ENCODE peak calls at places on chromosome 17, in seven cellular contexts. R is CD8-positive, alpha-beta memory T cell; Q is fibroblast of lung; O is DND-41; I is suprapubic skin; N is effector memory CD4-positive, alpha-beta T cell; C is NB4. Y is an unnamed sample.

GRCh38 chr17:40532520-40533253 is 31.3 kb upstream of the TNS4 start:
- DNase-seq in R (no peak), Q (peak), O (no peak), I (peak), N (no peak), C (no peak), Y (no peak)

GRCh38 chr17:46135126-46135812 is 58.0 kb downstream of the KANSL1 start:
- DNase-seq in R (no peak), Q (no peak), O (no peak), I (no peak), N (no peak), C (peak), Y (no peak)

GRCh38 chr17:12536472-12536871 is 129.2 kb upstream of the MYOCD start:
- DNase-seq in R (no peak), Q (peak), O (no peak), I (no peak), N (no peak), C (no peak), Y (no peak)

GRCh38 chr17:75478508-75478907 is 22.1 kb downstream of the TMEM94 start:
- DNase-seq in R (no peak), Q (peak), O (no peak), I (no peak), N (no peak), C (no peak), Y (no peak)

GRCh38 chr17:82238562-82239201 is 9.8 kb downstream of the SLC16A3 start:
- DNase-seq in R (peak), Q (peak), O (peak), I (peak), N (peak), C (peak), Y (peak)

GRCh38 chr17:11880714-11881113 is 116.6 kb downstream of the ZNF18 start:
- DNase-seq in R (no peak), Q (no peak), O (no peak), I (no peak), N (no peak), C (peak), Y (peak)

GRCh38 chr17:32349503-32349853 is 479 bp upstream of the ZNF207 start:
- DNase-seq in R (no peak), Q (peak), O (peak), I (no peak), N (no peak), C (peak), Y (no peak)

GRCh38 chr17:32504166-32504990 is 17.6 kb downstream of the CDK5R1 start:
- DNase-seq in R (no peak), Q (peak), O (peak), I (no peak), N (no peak), C (no peak), Y (no peak)

GRCh38 chr17:47882247-47882646 is 13.8 kb upstream of the SP2 start:
- DNase-seq in R (no peak), Q (no peak), O (no peak), I (no peak), N (no peak), C (no peak), Y (no peak)

GRCh38 chr17:74299618-74300009 is 25.6 kb downstream of the DNAI2 start:
- DNase-seq in R (no peak), Q (no peak), O (no peak), I (no peak), N (no peak), C (no peak), Y (no peak)

GRCh38 chr17:2709173-2709661 is 2.3 kb downstream of the CLUH start:
- DNase-seq in R (no peak), Q (no peak), O (no peak), I (peak), N (no peak), C (peak), Y (no peak)

GRCh38 chr17:19513897-19514488 is 19.7 kb upstream of the SLC47A1 start:
- DNase-seq in R (peak), Q (peak), O (peak), I (peak), N (peak), C (peak), Y (peak)

GRCh38 chr17:29090746-29091395 is 47.9 kb downstream of the PIPOX start:
- DNase-seq in R (no peak), Q (no peak), O (no peak), I (no peak), N (no peak), C (no peak), Y (no peak)

GRCh38 chr17:81927145-81927652 is 336 bp downstream of the MAFG start:
- DNase-seq in R (peak), Q (no peak), O (no peak), I (no peak), N (no peak), C (no peak), Y (no peak)

GRCh38 chr17:30323262-30323894 is 10.5 kb downstream of the TMIGD1 start:
- DNase-seq in R (peak), Q (no peak), O (peak), I (no peak), N (peak), C (peak), Y (peak)

GRCh38 chr17:29149431-29150064 is 30.6 kb downstream of the MYO18A start:
- DNase-seq in R (peak), Q (no peak), O (no peak), I (no peak), N (no peak), C (peak), Y (no peak)

GRCh38 chr17:76479515-76480048 is 12.2 kb downstream of the AANAT start:
- DNase-seq in R (no peak), Q (no peak), O (no peak), I (no peak), N (no peak), C (no peak), Y (no peak)

GRCh38 chr17:50604470-50604869 is 30.2 kb upstream of the ABCC3 start:
- DNase-seq in R (no peak), Q (peak), O (peak), I (no peak), N (no peak), C (no peak), Y (no peak)

GRCh38 chr17:37097162-37097561 is 148.4 kb downstream of the AATF start:
- DNase-seq in R (no peak), Q (no peak), O (no peak), I (no peak), N (no peak), C (no peak), Y (no peak)

GRCh38 chr17:12388206-12388605 is 277.5 kb upstream of the MYOCD start:
- DNase-seq in R (no peak), Q (peak), O (no peak), I (no peak), N (no peak), C (no peak), Y (no peak)

GRCh38 chr17:59620518-59621259 is 994 bp downstream of the CLTC start:
- DNase-seq in R (peak), Q (peak), O (peak), I (no peak), N (peak), C (peak), Y (peak)

GRCh38 chr17:4583206-4583605 is 1.1 kb upstream of the SMTNL2 start:
- DNase-seq in R (no peak), Q (no peak), O (no peak), I (no peak), N (no peak), C (no peak), Y (no peak)

GRCh38 chr17:30207655-30208054 is 27.8 kb downstream of the SLC6A4 start:
- DNase-seq in R (no peak), Q (no peak), O (no peak), I (no peak), N (no peak), C (no peak), Y (no peak)

GRCh38 chr17:42531455-42532354 is 4.3 kb upstream of the NAGLU start:
- DNase-seq in R (peak), Q (peak), O (peak), I (no peak), N (peak), C (peak), Y (no peak)

GRCh38 chr17:48497103-48497502 is 33.7 kb downstream of the HOXB1 start:
- DNase-seq in R (no peak), Q (peak), O (no peak), I (no peak), N (no peak), C (no peak), Y (no peak)

GRCh38 chr17:1644493-1645206 is 882 bp downstream of the SCARF1 start:
- DNase-seq in R (no peak), Q (peak), O (no peak), I (no peak), N (no peak), C (peak), Y (no peak)

GRCh38 chr17:73638556-73638955 is 5.7 kb downstream of the SDK2 start:
- DNase-seq in R (no peak), Q (no peak), O (no peak), I (peak), N (no peak), C (no peak), Y (no peak)

GRCh38 chr17:71870546-71870862 is 250.3 kb upstream of the SOX9 start:
- DNase-seq in R (no peak), Q (no peak), O (no peak), I (no peak), N (no peak), C (no peak), Y (no peak)

GRCh38 chr17:58520843-58521430 is 6.5 kb upstream of the MTMR4 start:
- DNase-seq in R (no peak), Q (no peak), O (no peak), I (no peak), N (no peak), C (peak), Y (no peak)

GRCh38 chr17:58506354-58507080 is 7.9 kb downstream of the MTMR4 start:
- DNase-seq in R (no peak), Q (no peak), O (no peak), I (no peak), N (no peak), C (no peak), Y (no peak)

GRCh38 chr17:51999654-52000053 is 158.9 kb downstream of the CA10 start:
- DNase-seq in R (no peak), Q (no peak), O (no peak), I (no peak), N (no peak), C (no peak), Y (no peak)

GRCh38 chr17:66494023-66494803 is 191.8 kb downstream of the PRKCA start:
- DNase-seq in R (no peak), Q (peak), O (peak), I (no peak), N (no peak), C (peak), Y (peak)

GRCh38 chr17:69485901-69486643 is 71.6 kb downstream of the MAP2K6 start:
- DNase-seq in R (no peak), Q (peak), O (no peak), I (no peak), N (no peak), C (no peak), Y (peak)

GRCh38 chr17:58327363-58328194 is 1.0 kb downstream of the TSPOAP1 start:
- DNase-seq in R (no peak), Q (peak), O (no peak), I (no peak), N (no peak), C (no peak), Y (no peak)

GRCh38 chr17:14405189-14405588 is 104.3 kb downstream of the HS3ST3B1 start:
- DNase-seq in R (no peak), Q (no peak), O (no peak), I (no peak), N (no peak), C (no peak), Y (no peak)

GRCh38 chr17:73043686-73044581 is 48.6 kb downstream of the SLC39A11 start:
- DNase-seq in R (no peak), Q (peak), O (no peak), I (no peak), N (no peak), C (no peak), Y (no peak)

GRCh38 chr17:75771334-75772281 is 6.6 kb upstream of the GALK1 start:
- DNase-seq in R (no peak), Q (no peak), O (no peak), I (peak), N (no peak), C (no peak), Y (no peak)

GRCh38 chr17:48618366-48618896 is 3.3 kb upstream of the HOXB8 start:
- DNase-seq in R (peak), Q (peak), O (peak), I (peak), N (peak), C (peak), Y (peak)

GRCh38 chr17:5182597-5183409 is 8.9 kb downstream of the ZNF594 start:
- DNase-seq in R (no peak), Q (no peak), O (no peak), I (no peak), N (no peak), C (no peak), Y (no peak)

GRCh38 chr17:31490991-31491793 is 99.7 kb downstream of the RAB11FIP4 start:
- DNase-seq in R (no peak), Q (no peak), O (no peak), I (no peak), N (no peak), C (peak), Y (no peak)

DNA sequence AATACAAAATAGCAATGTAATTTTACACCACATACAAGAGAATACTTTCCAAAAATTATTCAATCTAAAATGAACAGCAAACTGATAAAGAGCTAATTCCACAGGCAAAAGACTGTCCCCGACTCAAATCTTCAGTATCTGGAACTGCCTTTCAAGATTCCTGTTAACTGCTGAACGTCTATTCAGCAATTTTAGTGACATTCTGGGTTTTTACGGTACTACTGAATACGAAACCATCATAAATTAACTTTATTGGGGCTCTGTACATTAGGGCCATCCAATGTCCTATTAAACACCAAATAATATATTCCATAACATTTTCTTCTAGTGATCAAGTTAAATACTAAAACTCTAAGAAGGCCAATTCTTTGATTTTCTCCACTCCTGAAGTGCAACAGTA is 1.6 kb downstream of the FBXL20 start:
- DNase-seq in R (no peak), Q (no peak), O (no peak), I (no peak), N (no peak), C (no peak), Y (no peak)
- H3K4me3 ChIP-seq in R (no peak), Q (peak), O (peak), I (peak), N (no peak), C (peak), Y (no peak)

GRCh38 chr17:77879896-77880280 is 78.6 kb upstream of the TNRC6C start:
- DNase-seq in R (no peak), Q (no peak), O (no peak), I (no peak), N (no peak), C (no peak), Y (no peak)
- H3K4me3 ChIP-seq in R (peak), Q (no peak), O (no peak), I (no peak), N (no peak), C (no peak), Y (no peak)

GRCh38 chr17:44540246-44541084 is 16.8 kb upstream of the FZD2 start:
- DNase-seq in R (no peak), Q (no peak), O (no peak), I (no peak), N (no peak), C (no peak), Y (no peak)
- H3K4me3 ChIP-seq in R (no peak), Q (no peak), O (no peak), I (no peak), N (no peak), C (no peak), Y (no peak)

GRCh38 chr17:8039611-8040168 is 831 bp downstream of the ALOX15B start:
- DNase-seq in R (no peak), Q (no peak), O (no peak), I (no peak), N (no peak), C (no peak), Y (no peak)

GRCh38 chr17:8041249-8041928 is 2.5 kb downstream of the ALOX15B start:
- DNase-seq in R (no peak), Q (peak), O (peak), I (peak), N (no peak), C (peak), Y (peak)

GRCh38 chr17:8041980-8042379 is 3.1 kb downstream of the ALOX15B start:
- DNase-seq in R (no peak), Q (no peak), O (no peak), I (peak), N (no peak), C (no peak), Y (peak)

DNA sequence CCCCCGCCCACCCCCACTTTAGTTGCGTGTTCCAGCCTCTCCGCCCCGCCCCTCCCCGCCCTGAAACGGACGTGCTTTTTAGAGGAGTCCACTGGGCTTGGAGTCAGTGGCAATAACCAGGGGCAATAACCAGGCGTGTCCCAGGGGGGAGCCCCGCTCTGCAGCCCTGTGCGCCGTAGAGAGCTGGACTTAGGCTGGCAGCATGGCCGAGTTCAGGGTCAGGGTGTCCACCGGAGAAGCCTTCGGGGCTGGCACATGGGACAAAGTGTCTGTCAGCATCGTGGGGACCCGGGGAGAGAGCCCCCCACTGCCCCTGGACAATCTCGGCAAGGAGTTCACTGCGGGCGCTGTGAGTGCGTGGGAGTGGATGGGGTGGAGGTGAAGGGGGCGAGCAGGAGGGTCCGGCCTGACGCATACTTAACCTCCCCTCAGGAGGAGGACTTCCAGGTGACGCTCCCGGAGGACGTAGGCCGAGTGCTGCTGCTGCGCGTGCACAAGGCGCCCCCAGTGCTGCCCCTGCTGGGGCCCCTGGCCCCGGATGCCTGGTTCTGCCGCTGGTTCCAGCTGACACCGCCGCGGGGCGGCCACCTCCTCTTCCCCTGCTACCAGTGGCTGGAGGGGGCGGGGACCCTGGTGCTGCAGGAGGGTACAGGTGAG is at the start of gene ALOX15B:
- DNase-seq in R (no peak), Q (no peak), O (no peak), I (no peak), N (no peak), C (no peak), Y (no peak)
- H3K4me3 ChIP-seq in R (no peak), Q (no peak), O (no peak), I (peak), N (no peak), C (no peak), Y (no peak)

DNA sequence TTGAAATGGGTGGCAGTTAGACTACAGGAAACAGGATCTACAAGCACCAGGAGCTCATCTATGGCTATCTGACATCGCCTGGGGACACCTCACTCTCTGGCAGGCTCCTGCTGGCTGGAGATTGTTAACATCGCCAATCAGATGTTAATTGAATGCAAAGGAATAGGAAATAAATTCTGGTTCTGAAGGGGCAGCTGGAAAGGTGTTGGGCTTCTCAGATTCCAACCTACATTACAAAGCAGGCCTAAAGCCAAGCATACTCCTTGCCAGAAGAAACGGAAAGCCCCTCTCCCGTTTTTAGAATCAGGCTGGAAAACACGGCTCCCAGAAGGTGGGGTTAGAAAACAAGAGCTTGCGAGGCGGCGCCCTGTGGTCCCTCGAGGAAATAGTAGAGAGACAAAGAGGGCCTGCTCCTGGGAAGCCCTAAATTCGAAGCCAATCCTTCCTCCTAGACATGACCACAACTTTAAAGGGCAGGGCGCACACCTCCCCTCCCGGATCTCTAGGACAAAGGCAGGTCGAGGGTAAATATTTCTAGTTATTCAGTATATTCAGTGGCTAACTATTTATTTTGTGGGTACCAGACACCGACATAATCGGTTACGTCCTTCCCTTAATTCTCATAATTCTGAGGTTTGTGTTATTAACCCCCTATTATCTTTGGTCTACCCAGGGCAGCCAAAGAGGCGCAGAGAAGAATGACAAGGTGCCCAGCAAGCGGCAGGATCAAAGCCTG is 763 bp upstream of the TOM1L1 start:
- DNase-seq in R (no peak), Q (no peak), O (no peak), I (no peak), N (no peak), C (no peak), Y (no peak)
- H3K4me3 ChIP-seq in R (no peak), Q (peak), O (no peak), I (peak), N (peak), C (no peak), Y (peak)

GRCh38 chr17:57109393-57110151 is 24.5 kb downstream of the AKAP1 start:
- DNase-seq in R (no peak), Q (no peak), O (no peak), I (no peak), N (no peak), C (peak), Y (no peak)
- H3K4me3 ChIP-seq in R (no peak), Q (no peak), O (no peak), I (no peak), N (no peak), C (no peak), Y (no peak)

DNA sequence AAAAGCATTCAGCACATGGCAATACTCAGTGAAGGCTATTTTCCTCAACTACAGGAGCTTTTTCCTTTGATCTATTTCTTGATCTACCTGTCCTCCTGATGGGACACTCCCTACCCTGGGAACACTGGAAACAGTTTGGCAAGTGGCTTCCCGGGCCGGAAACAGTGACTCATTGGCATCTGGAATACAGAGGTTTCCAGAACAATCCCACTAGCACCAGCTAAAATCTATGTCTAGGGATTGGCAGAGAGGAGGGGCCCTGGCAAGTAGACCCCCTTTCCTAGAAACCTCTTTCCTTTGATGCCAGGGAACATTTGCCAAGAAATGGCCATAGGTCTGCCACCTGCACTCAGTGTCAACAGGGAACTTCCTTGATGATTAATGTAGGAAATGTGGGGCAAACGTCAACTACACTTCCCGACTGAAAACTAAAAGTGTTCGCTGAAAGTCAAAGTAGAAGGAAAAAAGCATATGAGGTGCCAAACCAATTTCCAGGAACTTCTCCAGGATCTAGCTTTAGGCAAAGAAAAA is 30.4 kb upstream of the FBXW10B start:
- DNase-seq in R (no peak), Q (peak), O (no peak), I (no peak), N (no peak), C (no peak), Y (no peak)
- H3K4me3 ChIP-seq in R (no peak), Q (peak), O (no peak), I (peak), N (no peak), C (peak), Y (no peak)

Y was measured in Jurkat, Clone E6-1.